ENCODE peak calls at places on chromosomes 3 and 15, in eight cellular contexts. One of them, this sample, is unnamed.

GRCh38 chr3:100087203-100087602 is 27.1 kb downstream of the FILIP1L start:
- DNase-seq in HEK293T: no peak
- DNase-seq in effector memory CD4-positive, alpha-beta T cell: no peak
- DNase-seq in EL: peak
- DNase-seq in HCEC 1CT: peak
- DNase-seq in endothelial cell: no peak
- DNase-seq in glutamatergic neuron: no peak
- DNase-seq in stimulated activated CD4-positive, alpha-beta T cell treated with anti-CD3 and anti-CD28 coated beads, Interleukin-4, amount 100 ng/mL, for 1 hour: no peak
- DNase-seq in this sample: no peak

GRCh38 chr15:37056168-37056893 is 44.0 kb downstream of the MEIS2 start:
- DNase-seq in HEK293T: no peak
- DNase-seq in effector memory CD4-positive, alpha-beta T cell: no peak
- DNase-seq in EL: no peak
- DNase-seq in HCEC 1CT: no peak
- DNase-seq in endothelial cell: no peak
- DNase-seq in glutamatergic neuron: no peak
- DNase-seq in stimulated activated CD4-positive, alpha-beta T cell treated with anti-CD3 and anti-CD28 coated beads, Interleukin-4, amount 100 ng/mL, for 1 hour: no peak
- DNase-seq in this sample: no peak

GRCh38 chr3:178060406-178060805 is 475.8 kb upstream of the KCNMB2 start:
- DNase-seq in HEK293T: no peak
- DNase-seq in effector memory CD4-positive, alpha-beta T cell: no peak
- DNase-seq in EL: peak
- DNase-seq in HCEC 1CT: no peak
- DNase-seq in endothelial cell: no peak
- DNase-seq in glutamatergic neuron: no peak
- DNase-seq in stimulated activated CD4-positive, alpha-beta T cell treated with anti-CD3 and anti-CD28 coated beads, Interleukin-4, amount 100 ng/mL, for 1 hour: no peak
- DNase-seq in this sample: no peak

GRCh38 chr15:31485431-31485830 is 158.8 kb downstream of the KLF13 start:
- DNase-seq in HEK293T: no peak
- DNase-seq in effector memory CD4-positive, alpha-beta T cell: no peak
- DNase-seq in EL: no peak
- DNase-seq in HCEC 1CT: no peak
- DNase-seq in endothelial cell: no peak
- DNase-seq in glutamatergic neuron: no peak
- DNase-seq in stimulated activated CD4-positive, alpha-beta T cell treated with anti-CD3 and anti-CD28 coated beads, Interleukin-4, amount 100 ng/mL, for 1 hour: no peak
- DNase-seq in this sample: no peak

GRCh38 chr3:72282918-72283317 is 498.0 kb upstream of the PROK2 start:
- DNase-seq in HEK293T: no peak
- DNase-seq in effector memory CD4-positive, alpha-beta T cell: no peak
- DNase-seq in EL: no peak
- DNase-seq in HCEC 1CT: no peak
- DNase-seq in endothelial cell: no peak
- DNase-seq in glutamatergic neuron: no peak
- DNase-seq in stimulated activated CD4-positive, alpha-beta T cell treated with anti-CD3 and anti-CD28 coated beads, Interleukin-4, amount 100 ng/mL, for 1 hour: no peak
- DNase-seq in this sample: no peak

GRCh38 chr15:80825361-80826030 is 46.3 kb downstream of the CEMIP start:
- DNase-seq in HEK293T: no peak
- DNase-seq in effector memory CD4-positive, alpha-beta T cell: no peak
- DNase-seq in EL: no peak
- DNase-seq in HCEC 1CT: no peak
- DNase-seq in endothelial cell: no peak
- DNase-seq in glutamatergic neuron: no peak
- DNase-seq in stimulated activated CD4-positive, alpha-beta T cell treated with anti-CD3 and anti-CD28 coated beads, Interleukin-4, amount 100 ng/mL, for 1 hour: no peak
- DNase-seq in this sample: no peak

GRCh38 chr3:189588061-189588817 is 43.0 kb upstream of the TP63 start:
- DNase-seq in HEK293T: no peak
- DNase-seq in effector memory CD4-positive, alpha-beta T cell: no peak
- DNase-seq in EL: peak
- DNase-seq in HCEC 1CT: peak
- DNase-seq in endothelial cell: no peak
- DNase-seq in glutamatergic neuron: no peak
- DNase-seq in stimulated activated CD4-positive, alpha-beta T cell treated with anti-CD3 and anti-CD28 coated beads, Interleukin-4, amount 100 ng/mL, for 1 hour: no peak
- DNase-seq in this sample: no peak

GRCh38 chr15:89089316-89090230 is 1.3 kb downstream of the ABHD2 start:
- DNase-seq in HEK293T: no peak
- DNase-seq in effector memory CD4-positive, alpha-beta T cell: no peak
- DNase-seq in EL: no peak
- DNase-seq in HCEC 1CT: no peak
- DNase-seq in endothelial cell: no peak
- DNase-seq in glutamatergic neuron: no peak
- DNase-seq in stimulated activated CD4-positive, alpha-beta T cell treated with anti-CD3 and anti-CD28 coated beads, Interleukin-4, amount 100 ng/mL, for 1 hour: no peak
- DNase-seq in this sample: no peak

GRCh38 chr15:99604865-99605264 is 39.1 kb downstream of the MEF2A start:
- DNase-seq in HEK293T: no peak
- DNase-seq in effector memory CD4-positive, alpha-beta T cell: no peak
- DNase-seq in EL: no peak
- DNase-seq in HCEC 1CT: no peak
- DNase-seq in endothelial cell: no peak
- DNase-seq in glutamatergic neuron: no peak
- DNase-seq in stimulated activated CD4-positive, alpha-beta T cell treated with anti-CD3 and anti-CD28 coated beads, Interleukin-4, amount 100 ng/mL, for 1 hour: no peak
- DNase-seq in this sample: no peak